ENCODE peak calls at places on chromosomes 2 and 18, in five cellular contexts. One of them, this sample, is unnamed.

GRCh38 chr2:136874258-136874657 is 108.9 kb downstream of the THSD7B start:
- DNase-seq in GM23248: peak; percentile 47
- DNase-seq in neuronal stem cell: peak; percentile 8
- DNase-seq in testis: peak; percentile 48
- DNase-seq in BE2C: no peak
- DNase-seq in this sample: peak; percentile 32

GRCh38 chr2:11914455-11914854 is 168.0 kb downstream of the LPIN1 start:
- DNase-seq in BE2C: no peak
- DNase-seq in testis: no peak
- DNase-seq in GM23248: peak; percentile 21
- DNase-seq in neuronal stem cell: no peak
- DNase-seq in this sample: no peak

GRCh38 chr2:139353874-139354273 is 573.7 kb upstream of the NXPH2 start:
- DNase-seq in neuronal stem cell: no peak
- DNase-seq in BE2C: peak; percentile 82
- DNase-seq in GM23248: no peak
- DNase-seq in testis: no peak
- DNase-seq in this sample: no peak

GRCh38 chr2:45790157-45790723 is 138.8 kb downstream of the PRKCE start:
- DNase-seq in neuronal stem cell: no peak
- DNase-seq in testis: no peak
- DNase-seq in GM23248: no peak
- DNase-seq in BE2C: no peak
- DNase-seq in this sample: no peak

GRCh38 chr18:60506682-60507081 is 134.1 kb upstream of the MC4R start:
- DNase-seq in testis: no peak
- DNase-seq in neuronal stem cell: no peak
- DNase-seq in GM23248: peak; percentile 42
- DNase-seq in BE2C: peak; percentile 35
- DNase-seq in this sample: no peak

GRCh38 chr2:72148975-72149555 is 1.4 kb upstream of the CYP26B1 start:
- DNase-seq in testis: peak; percentile 74
- DNase-seq in BE2C: no peak
- DNase-seq in neuronal stem cell: peak; percentile 47
- DNase-seq in GM23248: peak; percentile 69
- DNase-seq in this sample: no peak

GRCh38 chr18:56501896-56502295 is 136.5 kb downstream of the TXNL1 start:
- DNase-seq in BE2C: no peak
- DNase-seq in neuronal stem cell: no peak
- DNase-seq in GM23248: no peak
- DNase-seq in testis: peak; percentile 64
- DNase-seq in this sample: no peak

GRCh38 chr2:182763311-182763912 is 47.4 kb downstream of the DNAJC10 start:
- DNase-seq in neuronal stem cell: peak; percentile 30
- DNase-seq in testis: peak; percentile 32
- DNase-seq in GM23248: peak; percentile 54
- DNase-seq in BE2C: peak; percentile 7
- DNase-seq in this sample: peak; percentile 27

GRCh38 chr18:45517181-45517741 is 98.0 kb upstream of the SLC14A2 start:
- DNase-seq in GM23248: peak; percentile 86
- DNase-seq in BE2C: no peak
- DNase-seq in neuronal stem cell: peak; percentile 37
- DNase-seq in testis: peak; percentile 75
- DNase-seq in this sample: no peak

GRCh38 chr18:48409591-48410094 is 460 bp upstream of the ZBTB7C start:
- DNase-seq in testis: peak; percentile 75
- DNase-seq in GM23248: peak; percentile 40
- DNase-seq in neuronal stem cell: no peak
- DNase-seq in BE2C: peak; percentile 19
- DNase-seq in this sample: no peak

GRCh38 chr2:74834806-74835755 is 1.2 kb downstream of the HK2 start:
- DNase-seq in GM23248: peak; percentile 67
- DNase-seq in BE2C: peak; percentile 65
- DNase-seq in neuronal stem cell: peak; percentile 80
- DNase-seq in testis: peak; percentile 73
- DNase-seq in this sample: peak; percentile 65

GRCh38 chr18:24446953-24447537 is 13.4 kb upstream of the HRH4 start:
- DNase-seq in testis: no peak
- DNase-seq in GM23248: peak; percentile 13
- DNase-seq in BE2C: no peak
- DNase-seq in neuronal stem cell: no peak
- DNase-seq in this sample: no peak

GRCh38 chr2:45743531-45744391 is 92.3 kb downstream of the PRKCE start:
- DNase-seq in GM23248: peak; percentile 88
- DNase-seq in BE2C: peak; percentile 76
- DNase-seq in testis: no peak
- DNase-seq in neuronal stem cell: no peak
- DNase-seq in this sample: no peak

GRCh38 chr2:159035790-159036411 is 67.5 kb downstream of the TANC1 start:
- DNase-seq in BE2C: peak; percentile 7
- DNase-seq in neuronal stem cell: no peak
- DNase-seq in GM23248: peak; percentile 39
- DNase-seq in testis: no peak
- DNase-seq in this sample: peak; percentile 14

DNA sequence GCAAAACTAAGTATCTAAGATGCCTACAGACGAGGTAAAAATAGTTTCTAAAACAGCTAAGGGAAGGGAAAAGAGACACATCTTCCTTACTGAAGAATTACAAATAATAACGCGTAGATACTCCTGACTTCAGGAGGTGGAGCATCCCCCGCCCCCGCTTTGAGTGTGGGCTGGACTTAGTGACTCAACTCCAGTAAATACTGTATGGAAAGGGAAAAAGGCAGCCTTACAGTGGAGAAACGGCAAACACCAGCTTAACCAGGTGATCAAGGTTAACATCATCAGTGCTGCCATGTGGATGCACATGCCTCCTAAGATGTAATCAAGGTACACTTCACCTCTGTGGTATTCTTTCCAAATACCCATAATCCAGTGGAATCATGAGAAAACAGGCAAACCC is 47.9 kb downstream of the HADHB start:
- DNase-seq in GM23248: peak; percentile 74
- DNase-seq in testis: no peak
- DNase-seq in BE2C: no peak
- DNase-seq in neuronal stem cell: no peak
- DNase-seq in this sample: no peak
- H3K4me3 ChIP-seq in GM23248: no peak overlapping the region
- H3K4me3 ChIP-seq in testis: no peak overlapping the region
- H3K4me3 ChIP-seq in BE2C: no peak overlapping the region
- H3K4me3 ChIP-seq in neuronal stem cell: no peak overlapping the region
- H3K4me3 ChIP-seq in this sample: no peak overlapping the region

GRCh38 chr2:25980951-25981350 is 1.3 kb downstream of the KIF3C start:
- DNase-seq in neuronal stem cell: no peak
- DNase-seq in BE2C: no peak
- DNase-seq in GM23248: no peak
- DNase-seq in testis: no peak
- DNase-seq in this sample: no peak
- H3K4me3 ChIP-seq in neuronal stem cell: no peak overlapping the region
- H3K4me3 ChIP-seq in BE2C: no peak overlapping the region
- H3K4me3 ChIP-seq in GM23248: no peak overlapping the region
- H3K4me3 ChIP-seq in testis: no peak overlapping the region
- H3K4me3 ChIP-seq in this sample: no peak overlapping the region

GRCh38 chr2:235444101-235444597 is 49.7 kb upstream of the AGAP1 start:
- DNase-seq in GM23248: no peak
- DNase-seq in testis: no peak
- DNase-seq in BE2C: no peak
- DNase-seq in neuronal stem cell: no peak
- DNase-seq in this sample: no peak
- H3K4me3 ChIP-seq in GM23248: no peak overlapping the region
- H3K4me3 ChIP-seq in testis: no peak overlapping the region
- H3K4me3 ChIP-seq in BE2C: no peak overlapping the region
- H3K4me3 ChIP-seq in neuronal stem cell: no peak overlapping the region
- H3K4me3 ChIP-seq in this sample: no peak overlapping the region

DNA sequence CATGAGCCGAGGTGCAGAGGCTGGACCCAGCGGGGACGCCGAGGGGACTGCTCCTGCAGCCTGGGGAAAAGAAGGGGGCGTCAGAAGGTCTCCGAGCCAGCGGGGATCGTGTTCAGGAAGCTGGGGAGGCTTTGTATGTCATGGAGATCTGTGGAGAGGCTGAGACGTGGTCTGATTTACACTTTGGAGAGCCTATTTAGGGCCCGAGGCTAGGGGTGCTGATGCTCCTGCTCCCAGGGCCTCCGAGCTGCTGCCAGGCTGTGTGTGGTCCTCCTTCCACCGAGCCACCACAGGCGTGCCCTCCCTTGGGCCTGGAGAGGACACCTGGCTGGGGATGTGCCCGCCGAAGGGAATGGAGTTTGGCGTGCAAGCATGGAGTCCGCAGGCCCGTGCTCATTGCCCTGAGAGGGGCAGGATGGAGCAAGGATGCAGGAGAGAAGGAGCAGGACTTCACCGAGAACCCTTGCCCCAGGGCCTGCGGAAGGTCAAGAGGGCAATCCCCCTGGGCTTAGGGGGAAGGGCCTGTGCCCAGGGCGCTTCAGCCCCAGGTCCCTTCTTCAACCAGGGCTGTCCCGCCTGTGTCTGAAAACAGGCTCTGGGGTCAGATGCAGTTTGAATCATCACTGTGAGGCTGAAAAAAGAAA is 252.5 kb downstream of the VAPA start:
- DNase-seq in testis: no peak
- DNase-seq in BE2C: no peak
- DNase-seq in GM23248: no peak
- DNase-seq in neuronal stem cell: no peak
- DNase-seq in this sample: no peak
- H3K4me3 ChIP-seq in testis: no peak overlapping the region
- H3K4me3 ChIP-seq in BE2C: no peak overlapping the region
- H3K4me3 ChIP-seq in GM23248: no peak overlapping the region
- H3K4me3 ChIP-seq in neuronal stem cell: no peak overlapping the region
- H3K4me3 ChIP-seq in this sample: no peak overlapping the region

GRCh38 chr2:20852670-20853069 is 29.8 kb upstream of the LDAH start:
- DNase-seq in BE2C: no peak
- DNase-seq in GM23248: no peak
- DNase-seq in testis: no peak
- DNase-seq in neuronal stem cell: no peak
- DNase-seq in this sample: no peak

GRCh38 chr2:20855456-20855855 is 32.6 kb upstream of the LDAH start:
- DNase-seq in GM23248: no peak
- DNase-seq in BE2C: no peak
- DNase-seq in testis: no peak
- DNase-seq in neuronal stem cell: no peak
- DNase-seq in this sample: no peak

GRCh38 chr2:20852139-20852538 is 29.2 kb upstream of the LDAH start:
- DNase-seq in BE2C: peak; percentile 14
- DNase-seq in neuronal stem cell: no peak
- DNase-seq in testis: no peak
- DNase-seq in GM23248: no peak
- DNase-seq in this sample: no peak
- H3K4me3 ChIP-seq in BE2C: no peak overlapping the region
- H3K4me3 ChIP-seq in neuronal stem cell: no peak overlapping the region
- H3K4me3 ChIP-seq in testis: no peak overlapping the region
- H3K4me3 ChIP-seq in GM23248: no peak overlapping the region
- H3K4me3 ChIP-seq in this sample: no peak overlapping the region

GRCh38 chr2:120283649-120284048 is 31.0 kb downstream of the RALB start:
- DNase-seq in GM23248: no peak
- DNase-seq in neuronal stem cell: no peak
- DNase-seq in testis: no peak
- DNase-seq in BE2C: no peak
- DNase-seq in this sample: no peak
- H3K4me3 ChIP-seq in GM23248: no peak overlapping the region
- H3K4me3 ChIP-seq in neuronal stem cell: no peak overlapping the region
- H3K4me3 ChIP-seq in testis: no peak overlapping the region
- H3K4me3 ChIP-seq in BE2C: no peak overlapping the region
- H3K4me3 ChIP-seq in this sample: no peak overlapping the region

This sample was measured in Jurkat, Clone E6-1.